ENCODE peak calls at places on chromosomes 1 and 21, in nine cellular contexts. X is spleen, U is endothelial cell of umbilical vein, O is prostate gland, T is breast epithelium, M is HCT116, W is sigmoid colon, S is esophagus muscularis mucosa, L is stomach. D is an unnamed sample.
A peak's percentile ranks its signal among the peaks of the same experiment; 100 is the strongest.

GRCh38 chr1:33169290-33170055 is 12.4 kb downstream of the TRIM62 start:
- DNase-seq in X (no peak), U (no peak), O (no peak), T (no peak), M (no peak), W (no peak), S (no peak), L (no peak), D (no peak)

GRCh38 chr1:61012365-61012764 is 70.0 kb upstream of the NFIA start:
- DNase-seq in X (no peak), U (peak; percentile 7), O (no peak), T (no peak), M (no peak), W (no peak), S (no peak), L (no peak), D (no peak)

GRCh38 chr1:54335396-54336056 is 70.7 kb downstream of the SSBP3 start:
- DNase-seq in X (no peak), U (peak; percentile 90), O (no peak), T (no peak), M (no peak), W (peak; percentile 90), S (peak; percentile 94), L (peak; percentile 57), D (no peak)

GRCh38 chr21:33655591-33656221 is 13.4 kb downstream of the ITSN1 start:
- DNase-seq in X (no peak), U (peak; percentile 90), O (no peak), T (no peak), M (peak; percentile 96), W (no peak), S (no peak), L (no peak), D (no peak)

GRCh38 chr21:25568230-25568629 is 39.1 kb downstream of the MRPL39 start:
- DNase-seq in X (peak; percentile 82), U (peak; percentile 86), O (no peak), T (no peak), M (no peak), W (peak; percentile 77), S (no peak), L (no peak), D (no peak)

GRCh38 chr1:28064064-28064463 is 24.3 kb downstream of the EYA3 start:
- DNase-seq in X (no peak), U (peak; percentile 72), O (no peak), T (no peak), M (no peak), W (no peak), S (no peak), L (no peak), D (no peak)

GRCh38 chr21:16741228-16741665 is 771.6 kb upstream of the CXADR start:
- DNase-seq in X (no peak), U (no peak), O (no peak), T (no peak), M (no peak), W (no peak), S (no peak), L (no peak), D (no peak)

GRCh38 chr21:38095220-38095619 is 161.6 kb upstream of the KCNJ15 start:
- DNase-seq in X (no peak), U (no peak), O (no peak), T (no peak), M (no peak), W (no peak), S (no peak), L (no peak), D (no peak)

GRCh38 chr21:36203603-36203889 is 46.9 kb downstream of the DOP1B start:
- DNase-seq in X (no peak), U (peak; percentile 17), O (no peak), T (no peak), M (peak; percentile 59), W (no peak), S (no peak), L (peak; percentile 43), D (no peak)

GRCh38 chr21:38136201-38136600 is 120.6 kb upstream of the KCNJ15 start:
- DNase-seq in X (no peak), U (no peak), O (peak; percentile 65), T (no peak), M (no peak), W (no peak), S (no peak), L (no peak), D (no peak)

GRCh38 chr1:15847893-15848142 is 311 bp downstream of the SPEN start:
- DNase-seq in X (no peak), U (no peak), O (no peak), T (no peak), M (no peak), W (no peak), S (no peak), L (no peak), D (no peak)

GRCh38 chr21:31203371-31204054 is 140.5 kb downstream of the TIAM1 start:
- DNase-seq in X (no peak), U (no peak), O (no peak), T (no peak), M (peak; percentile 18), W (no peak), S (no peak), L (no peak), D (no peak)

GRCh38 chr1:116067564-116067887 is 43.7 kb upstream of the MAB21L3 start:
- DNase-seq in X (no peak), U (no peak), O (no peak), T (no peak), M (no peak), W (peak; percentile 66), S (no peak), L (no peak), D (no peak)

GRCh38 chr1:214178102-214178501 is 102.9 kb upstream of the SMYD2 start:
- DNase-seq in X (no peak), U (no peak), O (no peak), T (no peak), M (no peak), W (no peak), S (no peak), L (no peak), D (no peak)

GRCh38 chr1:233257786-233258185 is 37.7 kb downstream of the PCNX2 start:
- DNase-seq in X (no peak), U (no peak), O (no peak), T (no peak), M (no peak), W (no peak), S (no peak), L (no peak), D (no peak)

GRCh38 chr1:91777196-91777595 is 108.8 kb downstream of the TGFBR3 start:
- DNase-seq in X (no peak), U (no peak), O (no peak), T (no peak), M (no peak), W (no peak), S (no peak), L (no peak), D (peak; percentile 70)

GRCh38 chr1:237789619-237790018 is 101.1 kb downstream of the ZP4 start:
- DNase-seq in X (no peak), U (no peak), O (no peak), T (no peak), M (no peak), W (no peak), S (no peak), L (no peak), D (no peak)

GRCh38 chr1:248881261-248881660 is 22.4 kb upstream of the ZNF692 start:
- DNase-seq in X (no peak), U (no peak), O (no peak), T (no peak), M (no peak), W (no peak), S (no peak), L (no peak), D (no peak)

GRCh38 chr1:68916227-68916853 is 419.5 kb upstream of the DEPDC1 start:
- DNase-seq in X (no peak), U (peak; percentile 2), O (no peak), T (no peak), M (no peak), W (no peak), S (no peak), L (peak; percentile 30), D (no peak)

GRCh38 chr1:162847839-162848453 is 13.0 kb downstream of the CCDC190 start:
- DNase-seq in X (peak; percentile 90), U (peak; percentile 78), O (peak; percentile 61), T (peak; percentile 76), M (peak; percentile 62), W (peak; percentile 84), S (no peak), L (peak; percentile 90), D (no peak)

GRCh38 chr1:236516929-236517704 is 6.7 kb upstream of the LGALS8 start:
- DNase-seq in X (no peak), U (no peak), O (peak; percentile 58), T (no peak), M (no peak), W (no peak), S (no peak), L (no peak), D (no peak)

GRCh38 chr1:150552692-150553278 is 3.6 kb downstream of the ADAMTSL4 start:
- DNase-seq in X (peak; percentile 78), U (no peak), O (no peak), T (no peak), M (no peak), W (no peak), S (no peak), L (no peak), D (no peak)

GRCh38 chr1:7434566-7434965 is 336.5 kb upstream of the VAMP3 start:
- DNase-seq in X (peak; percentile 6), U (no peak), O (no peak), T (no peak), M (no peak), W (no peak), S (no peak), L (no peak), D (no peak)
- TF ChIP-seq POLR2AphosphoS5 in X (no peak), U (no peak), O (no peak), T (no peak), M (no peak), W (no peak), S (no peak), L (no peak), D (no peak)

GRCh38 chr1:153343811-153344717 is 4.6 kb downstream of the PGLYRP4 start:
- DNase-seq in X (peak; percentile 22), U (no peak), O (peak; percentile 2), T (no peak), M (no peak), W (no peak), S (peak; percentile 79), L (no peak), D (peak; percentile 72)
- TF ChIP-seq POLR2A in X (no peak), U (no peak), O (no peak), T (no peak), M (no peak), W (no peak), S (no peak), L (no peak), D (no peak)

DNA sequence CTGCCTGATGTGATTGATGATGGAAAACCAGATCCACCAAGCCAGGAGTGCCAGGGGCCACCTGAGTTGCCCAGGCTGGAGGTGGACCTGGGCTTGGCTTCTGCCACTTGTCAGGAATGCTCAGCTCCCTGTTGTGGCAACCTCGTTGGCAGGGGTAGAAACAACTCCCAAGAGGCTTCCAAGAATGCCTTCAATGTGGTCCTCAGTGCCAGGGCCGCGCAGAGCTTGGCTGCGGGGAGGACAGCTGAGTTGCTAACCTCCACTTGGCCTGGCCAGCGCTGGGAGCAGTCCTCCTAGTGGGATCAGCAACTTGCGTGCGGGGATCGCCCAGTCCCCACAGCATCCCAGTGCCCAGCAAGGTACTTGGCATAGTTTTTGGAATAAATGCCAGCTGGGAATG is 9.0 kb downstream of the MYOM3 start:
- DNase-seq in X (no peak), U (no peak), O (no peak), T (peak; percentile 58), M (no peak), W (no peak), S (no peak), L (no peak), D (no peak)
- H3K4me1 ChIP-seq in X (no peaks in the 10 kb centered on the region), U (peaks cover 2% of the 10 kb centered on the region), O (no peaks in the 10 kb centered on the region), T (no peaks in the 10 kb centered on the region), M (peaks cover 20% of the 10 kb centered on the region), W (peaks cover 7% of the 10 kb centered on the region), S (peaks cover 18% of the 10 kb centered on the region), L (no peaks in the 10 kb centered on the region), D (no peaks in the 10 kb centered on the region)

GRCh38 chr1:201007481-201007880 is 16.0 kb downstream of the KIF21B start:
- DNase-seq in X (no peak), U (no peak), O (no peak), T (no peak), M (no peak), W (no peak), S (no peak), L (no peak), D (no peak)
- TF ChIP-seq POLR2AphosphoS5 in X (no peak), U (no peak), O (no peak), T (no peak), M (no peak), W (no peak), S (no peak), L (no peak), D (no peak)

D was measured in vagina.